ENCODE peak calls at places on chromosomes 16 and 17, in five cellular contexts. W is SK-N-SH, T is esophagus muscularis mucosa, N is stomach, C is GM12878. E is an unnamed sample.

GRCh38 chr17:79617740-79618382 is 7.0 kb upstream of the RBFOX3 start:
- DNase-seq in W (no peak), T (no peak), N (no peak), C (no peak), E (peak; percentile 55)

GRCh38 chr17:80870401-80870800 is 121.2 kb upstream of the CHMP6 start:
- DNase-seq in C (no peak), N (no peak), W (no peak), T (no peak), E (peak; percentile 24)

GRCh38 chr16:87809150-87809902 is 43.5 kb upstream of the KLHDC4 start:
- DNase-seq in T (no peak), C (peak; percentile 85), W (no peak), N (no peak), E (no peak)

GRCh38 chr17:62869885-62870580 is 61.9 kb upstream of the MARCHF10 start:
- DNase-seq in N (no peak), C (no peak), T (no peak), W (peak; percentile 81), E (no peak)

GRCh38 chr16:85947511-85948509 is 48.8 kb downstream of the IRF8 start:
- DNase-seq in W (no peak), N (peak; percentile 43), T (no peak), C (peak; percentile 90), E (no peak)

GRCh38 chr17:41212524-41213169 is 13.8 kb upstream of the KRTAP9-2 start:
- DNase-seq in W (no peak), T (no peak), N (no peak), C (no peak), E (no peak)

GRCh38 chr16:55433030-55433429 is 46.0 kb upstream of the MMP2 start:
- DNase-seq in W (no peak), T (no peak), N (no peak), C (no peak), E (no peak)

GRCh38 chr16:30904114-30904780 is 7.8 kb downstream of the CTF1 start:
- DNase-seq in N (no peak), T (no peak), W (no peak), C (no peak), E (no peak)

GRCh38 chr16:13510425-13511151 is 409.4 kb upstream of the ERCC4 start:
- DNase-seq in C (no peak), N (no peak), W (no peak), T (no peak), E (no peak)

GRCh38 chr16:11163761-11164261 is 92.2 kb downstream of the SOCS1 start:
- DNase-seq in W (no peak), T (no peak), N (no peak), C (no peak), E (no peak)

GRCh38 chr16:800834-801488 is 427 bp upstream of the GNG13 start:
- DNase-seq in W (peak; percentile 68), T (no peak), C (no peak), N (no peak), E (no peak)

GRCh38 chr17:27601069-27601974 is 29.7 kb upstream of the LGALS9 start:
- DNase-seq in T (peak; percentile 95), N (peak; percentile 89), C (peak; percentile 51), W (peak; percentile 77), E (peak; percentile 87)

GRCh38 chr17:64084086-64084939 is 45.6 kb downstream of the ERN1 start:
- DNase-seq in N (peak; percentile 39), T (no peak), C (no peak), W (no peak), E (no peak)

GRCh38 chr17:17402558-17402957 is 74.2 kb upstream of the MED9 start:
- DNase-seq in C (no peak), N (no peak), T (no peak), W (no peak), E (no peak)

GRCh38 chr16:1613728-1614225 is 1.6 kb downstream of the CRAMP1 start:
- DNase-seq in W (no peak), N (peak; percentile 30), T (no peak), C (no peak), E (no peak)

GRCh38 chr17:45293413-45294211 is 23.2 kb downstream of the MAP3K14 start:
- DNase-seq in N (peak; percentile 78), C (no peak), W (no peak), T (peak; percentile 95), E (peak; percentile 95)

GRCh38 chr16:55189179-55189578 is 134.8 kb upstream of the IRX6 start:
- DNase-seq in C (no peak), T (no peak), W (no peak), N (no peak), E (no peak)

GRCh38 chr16:53949716-53950410 is 245.9 kb downstream of the FTO start:
- DNase-seq in W (no peak), C (no peak), T (no peak), N (no peak), E (no peak)

GRCh38 chr16:6797223-6797622 is 535.4 kb upstream of the RBFOX1 start:
- DNase-seq in N (no peak), C (no peak), W (no peak), T (no peak), E (no peak)

GRCh38 chr17:39791296-39791992 is 53.7 kb downstream of the GRB7 start:
- DNase-seq in C (no peak), T (no peak), N (no peak), W (no peak), E (no peak)

GRCh38 chr16:86078121-86078600 is 179.2 kb downstream of the IRF8 start:
- DNase-seq in N (no peak), T (no peak), C (no peak), W (no peak), E (peak; percentile 95)

GRCh38 chr16:2779151-2779920 is 2.3 kb upstream of the ELOB start:
- DNase-seq in W (no peak), T (no peak), N (no peak), C (no peak), E (peak; percentile 63)

GRCh38 chr17:67995568-67996191 is 589 bp downstream of the C17orf58 start:
- DNase-seq in W (peak; percentile 81), C (no peak), T (no peak), N (peak; percentile 28), E (peak; percentile 72)

GRCh38 chr17:15659663-15660062 is 24.4 kb downstream of the TRIM16 start:
- DNase-seq in W (no peak), C (no peak), N (peak; percentile 86), T (no peak), E (no peak)

GRCh38 chr17:63984651-63985386 is 12.1 kb upstream of the SCN4A start:
- DNase-seq in W (no peak), T (no peak), N (peak; percentile 30), C (no peak), E (no peak)

GRCh38 chr17:50584749-50585148 is 24.2 kb downstream of the CACNA1G start:
- DNase-seq in N (no peak), T (no peak), W (no peak), C (no peak), E (no peak)

GRCh38 chr16:53821957-53822625 is 118.1 kb downstream of the FTO start:
- DNase-seq in W (no peak), N (no peak), T (no peak), C (no peak), E (no peak)

GRCh38 chr16:67530013-67530939 is 1.6 kb downstream of the RIPOR1 start:
- DNase-seq in N (peak; percentile 65), C (no peak), W (peak; percentile 89), T (no peak), E (peak; percentile 92)

GRCh38 chr17:49457564-49458535 is 37.2 kb upstream of the NGFR start:
- DNase-seq in T (no peak), N (no peak), W (no peak), C (no peak), E (no peak)

GRCh38 chr16:22859925-22860324 is 46.0 kb downstream of the HS3ST2 start:
- DNase-seq in T (no peak), C (no peak), W (no peak), N (no peak), E (no peak)

GRCh38 chr16:23508589-23509440 is 1.5 kb downstream of the GGA2 start:
- DNase-seq in T (no peak), N (no peak), W (no peak), C (no peak), E (no peak)

GRCh38 chr17:81924557-81925532 is 2.7 kb downstream of the MAFG start:
- DNase-seq in N (no peak), W (no peak), C (no peak), T (no peak), E (no peak)

GRCh38 chr16:1108299-1109252 is 12.5 kb upstream of the C1QTNF8 start:
- DNase-seq in T (no peak), W (no peak), C (no peak), N (peak; percentile 87), E (peak; percentile 92)

GRCh38 chr16:74020086-74020670 is 276.4 kb upstream of the PSMD7 start:
- DNase-seq in W (no peak), N (no peak), T (no peak), C (no peak), E (no peak)

GRCh38 chr16:84212631-84213030 is 21.7 kb downstream of the ADAD2 start:
- DNase-seq in C (no peak), T (no peak), W (no peak), N (no peak), E (no peak)
- TF ChIP-seq EP300 in C (no peak), T (no peak), W (no peak), N (no peak), E (no peak)

DNA sequence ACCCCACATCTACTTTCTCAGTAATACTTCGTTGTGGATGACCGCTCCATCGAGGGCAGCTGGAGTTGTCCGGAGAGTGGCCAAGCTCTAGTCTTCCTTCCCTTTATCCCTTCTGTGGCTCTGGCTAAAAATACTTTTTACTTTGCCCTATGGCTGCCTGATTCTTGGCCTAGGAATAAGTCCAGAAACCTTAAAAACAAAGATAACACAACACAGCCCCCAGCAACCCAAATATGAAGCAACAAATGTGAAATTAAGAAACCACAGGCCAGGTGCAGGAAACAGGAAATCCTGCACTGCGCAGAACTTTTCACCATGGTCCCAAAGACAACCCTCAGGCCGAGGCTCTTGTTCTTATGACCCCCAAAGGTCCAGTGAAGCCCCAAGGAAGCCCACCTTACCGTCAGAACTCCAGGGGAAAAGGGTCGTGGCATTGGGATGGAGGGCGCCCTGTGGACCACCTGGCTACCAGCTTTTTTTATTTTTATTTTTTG is 26.0 kb downstream of the TK2 start:
- DNase-seq in T (no peak), W (no peak), C (no peak), N (no peak), E (no peak)
- H3K4me1 ChIP-seq in T (peaks cover 60% of the 10 kb centered on the region), W (no peaks in the 10 kb centered on the region), C (peaks cover 57% of the 10 kb centered on the region), N (peaks cover 35% of the 10 kb centered on the region), E (peaks cover 8% of the 10 kb centered on the region)

GRCh38 chr16:83813818-83814653 is 6.3 kb downstream of the HSBP1 start:
- DNase-seq in T (no peak), C (no peak), W (no peak), N (no peak), E (no peak)
- TF ChIP-seq POLR2AphosphoS5 in T (peak; percentile 42), C (no peak), W (peak; percentile 13), N (peak; percentile 13), E (peak; percentile 49)

DNA sequence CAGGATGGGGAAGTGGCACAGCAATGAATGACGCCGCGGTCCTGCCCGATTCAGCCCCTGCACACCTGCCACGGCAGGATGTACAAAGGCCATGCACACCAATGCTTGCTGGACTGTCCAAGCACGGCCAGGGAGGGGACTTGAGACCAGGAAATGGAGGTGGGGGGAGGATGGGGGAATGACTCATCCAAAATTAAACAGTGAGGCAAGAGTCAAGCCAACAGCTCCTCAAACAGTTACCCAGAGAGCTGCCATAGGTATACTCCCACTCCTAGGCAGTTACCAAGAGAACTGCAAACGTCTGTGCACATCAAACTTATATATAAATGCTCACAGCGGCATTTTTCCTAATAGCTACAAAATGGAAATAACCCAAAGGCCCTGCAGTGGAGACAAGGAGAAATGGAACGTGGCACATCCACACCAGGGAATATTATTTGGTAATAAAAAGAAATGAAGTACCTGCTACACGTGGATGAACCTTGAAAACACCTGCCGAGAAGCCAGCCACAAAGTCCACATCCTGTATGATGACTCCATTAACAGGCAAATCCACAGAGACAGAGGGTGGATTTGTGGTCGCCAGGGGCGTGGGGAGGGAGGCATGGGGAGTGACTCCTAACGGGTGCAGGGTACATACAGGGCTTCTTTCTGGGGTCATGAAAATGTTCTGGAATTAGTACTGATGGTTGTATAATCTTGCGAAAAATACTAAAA is 54.1 kb downstream of the VAC14 start:
- DNase-seq in T (peak; percentile 96), W (no peak), N (peak; percentile 85), C (no peak), E (peak; percentile 92)
- TF ChIP-seq EP300 in T (no peak), W (no peak), N (no peak), C (no peak), E (no peak)

E was measured in sigmoid colon.